ENCODE peak calls at places on chromosomes 16 and 17, in five cellular contexts. Z, S, P, B and U are unnamed samples.

GRCh38 chr17:17235212-17236174 is 1.5 kb downstream of the FLCN start:
- DNase-seq in Z (peak), S (peak), P (no peak), B (no peak), U (no peak)

GRCh38 chr16:4500283-4500682 is 24.1 kb downstream of the HMOX2 start:
- DNase-seq in Z (peak), S (peak), P (no peak), B (no peak), U (no peak)

GRCh38 chr17:44348234-44348987 is 3.3 kb downstream of the GRN start:
- DNase-seq in Z (peak), S (peak), P (peak), B (no peak), U (no peak)

GRCh38 chr17:38893612-38894011 is 23.8 kb downstream of the LASP1 start:
- DNase-seq in Z (no peak), S (no peak), P (no peak), B (no peak), U (no peak)

GRCh38 chr17:10435096-10435495 is 13.3 kb upstream of the MYH8 start:
- DNase-seq in Z (no peak), S (peak), P (no peak), B (no peak), U (no peak)

GRCh38 chr16:16021988-16022682 is 72.7 kb downstream of the ABCC1 start:
- DNase-seq in Z (peak), S (peak), P (peak), B (no peak), U (peak)

GRCh38 chr16:51317575-51317974 is 166.5 kb upstream of the SALL1 start:
- DNase-seq in Z (no peak), S (no peak), P (no peak), B (no peak), U (no peak)

GRCh38 chr17:74730491-74731346 is 6.3 kb upstream of the RAB37 start:
- DNase-seq in Z (no peak), S (peak), P (no peak), B (no peak), U (no peak)

GRCh38 chr16:68993885-68994284 is 111.6 kb upstream of the HAS3 start:
- DNase-seq in Z (no peak), S (peak), P (no peak), B (no peak), U (no peak)